ENCODE peak calls at places on chromosomes 3 and 15, in nine cellular contexts. W is fibroblast of the aortic adventitia, D is fibroblast of mammary gland, H is cardiac muscle cell, N is upper lobe of right lung, C is AG04450, A is AG09309, M is choroid plexus epithelial cell, S is AG04449. Y is an unnamed sample.

GRCh38 chr3:188208751-188209433 is 54.9 kb downstream of the LPP start:
- DNase-seq in W (peak; percentile 63), C (peak; percentile 30), H (no peak), N (no peak), D (peak; percentile 55), M (peak; percentile 60), S (no peak), A (no peak), Y (peak; percentile 31)

GRCh38 chr3:193190387-193190786 is 50.6 kb upstream of the PLAAT1 start:
- DNase-seq in A (no peak), D (peak; percentile 36), W (no peak), H (peak; percentile 36), S (no peak), M (peak; percentile 2), C (no peak), N (no peak), Y (peak; percentile 11)

GRCh38 chr15:39593071-39594055 is 12.5 kb downstream of the THBS1 start:
- DNase-seq in C (no peak), A (peak; percentile 60), W (peak; percentile 19), H (peak; percentile 26), M (no peak), N (no peak), D (peak; percentile 25), S (peak; percentile 28), Y (peak; percentile 65)

GRCh38 chr3:173553635-173554280 is 156.2 kb downstream of the NLGN1 start:
- DNase-seq in S (no peak), A (peak; percentile 23), C (peak; percentile 4), H (peak; percentile 59), N (no peak), D (peak; percentile 62), W (peak; percentile 60), M (peak; percentile 58), Y (peak; percentile 61)

GRCh38 chr15:89389841-89390603 is 55.4 kb upstream of the POLG start:
- DNase-seq in S (no peak), H (no peak), D (no peak), W (no peak), A (no peak), M (no peak), C (no peak), N (no peak), Y (no peak)

GRCh38 chr3:52236424-52236886 is 2.5 kb downstream of the TWF2 start:
- DNase-seq in C (no peak), D (no peak), N (peak; percentile 49), S (no peak), M (no peak), H (no peak), A (no peak), W (no peak), Y (no peak)

GRCh38 chr3:140091143-140091542 is 156.2 kb downstream of the CLSTN2 start:
- DNase-seq in S (no peak), A (no peak), M (peak; percentile 10), H (peak; percentile 1), D (no peak), N (no peak), C (no peak), W (no peak), Y (no peak)

GRCh38 chr3:39485547-39485946 is 18.1 kb downstream of the MOBP start:
- DNase-seq in D (no peak), N (no peak), M (no peak), H (no peak), C (no peak), A (no peak), S (no peak), W (no peak), Y (no peak)

GRCh38 chr3:125154800-125155269 is 57.7 kb downstream of the SLC12A8 start:
- DNase-seq in A (no peak), S (no peak), D (no peak), C (no peak), M (no peak), H (no peak), W (no peak), N (no peak), Y (no peak)

GRCh38 chr3:159839561-159840379 is 148.9 kb upstream of the IL12A start:
- DNase-seq in M (no peak), H (no peak), A (no peak), W (no peak), C (no peak), S (no peak), N (peak; percentile 79), D (no peak), Y (no peak)

GRCh38 chr3:127565711-127566110 is 24.8 kb downstream of the TPRA1 start:
- DNase-seq in M (no peak), D (no peak), H (no peak), S (no peak), W (no peak), N (no peak), C (no peak), A (no peak), Y (no peak)

GRCh38 chr3:126451511-126451910 is 24.2 kb downstream of the ZXDC start:
- DNase-seq in A (no peak), N (peak; percentile 38), H (no peak), M (no peak), W (no peak), S (no peak), C (no peak), D (no peak), Y (no peak)

GRCh38 chr3:82281205-82281604 is 519.8 kb upstream of the GBE1 start:
- DNase-seq in D (no peak), A (no peak), H (no peak), W (no peak), C (no peak), S (no peak), N (no peak), M (peak; percentile 41), Y (no peak)

GRCh38 chr3:150370982-150371381 is 37.1 kb upstream of the TSC22D2 start:
- DNase-seq in H (no peak), A (no peak), N (no peak), M (peak; percentile 28), C (no peak), D (no peak), S (no peak), W (peak; percentile 28), Y (no peak)

GRCh38 chr15:38691951-38692788 is 127.6 kb upstream of the RASGRP1 start:
- DNase-seq in H (no peak), S (no peak), W (no peak), N (no peak), M (peak; percentile 54), A (no peak), D (no peak), C (no peak), Y (no peak)

GRCh38 chr3:10108091-10108490 is at the start of gene FANCD2OS:
- DNase-seq in C (no peak), W (no peak), N (no peak), H (no peak), D (no peak), S (no peak), M (no peak), A (no peak), Y (no peak)

GRCh38 chr3:144104146-144104545 is 132.5 kb downstream of the DIPK2A start:
- DNase-seq in S (no peak), W (no peak), H (no peak), D (no peak), M (no peak), A (no peak), N (no peak), C (no peak), Y (no peak)

GRCh38 chr15:83108266-83109219 is 1.1 kb downstream of the TM6SF1 start:
- DNase-seq in M (peak; percentile 90), N (peak; percentile 84), C (peak; percentile 29), D (no peak), S (no peak), W (peak; percentile 23), H (peak; percentile 82), A (no peak), Y (peak; percentile 70)
- TF ChIP-seq CTCF in M (no peak), N (no peak), C (no peak), D (no peak), S (no peak), W (no peak), H (no peak), A (no peak), Y (no peak)

GRCh38 chr15:77071338-77072223 is 672 bp upstream of the TSPAN3 start:
- DNase-seq in W (peak; percentile 46), H (no peak), M (no peak), A (no peak), C (no peak), N (no peak), D (peak; percentile 48), S (no peak), Y (no peak)
- H3K4me3 ChIP-seq in W (no peak overlapping the region), H (no peak overlapping the region), M (no peak overlapping the region), A (peak overlapping the region; percentile 76), C (no peak overlapping the region), N (peak overlapping the region; percentile 81), D (no peak overlapping the region), S (peak overlapping the region; percentile 9), Y (no peak overlapping the region)

GRCh38 chr3:43505351-43505750 is 116.5 kb downstream of the ANO10 start:
- DNase-seq in N (no peak), A (peak; percentile 37), S (no peak), W (peak; percentile 34), H (no peak), C (peak; percentile 27), D (peak; percentile 77), M (peak; percentile 33), Y (peak; percentile 48)

GRCh38 chr3:43506644-43507043 is 115.2 kb downstream of the ANO10 start:
- DNase-seq in W (no peak), N (no peak), A (no peak), H (no peak), D (no peak), S (no peak), M (no peak), C (no peak), Y (no peak)

GRCh38 chr3:43499256-43499655 is 122.6 kb downstream of the ANO10 start:
- DNase-seq in H (no peak), A (no peak), C (no peak), D (no peak), S (no peak), W (no peak), N (no peak), M (no peak), Y (no peak)

GRCh38 chr3:43497905-43498365 is 123.9 kb downstream of the ANO10 start:
- DNase-seq in A (peak; percentile 3), H (peak; percentile 50), W (peak; percentile 53), D (peak; percentile 69), S (no peak), N (no peak), C (no peak), M (peak; percentile 50), Y (peak; percentile 51)

DNA sequence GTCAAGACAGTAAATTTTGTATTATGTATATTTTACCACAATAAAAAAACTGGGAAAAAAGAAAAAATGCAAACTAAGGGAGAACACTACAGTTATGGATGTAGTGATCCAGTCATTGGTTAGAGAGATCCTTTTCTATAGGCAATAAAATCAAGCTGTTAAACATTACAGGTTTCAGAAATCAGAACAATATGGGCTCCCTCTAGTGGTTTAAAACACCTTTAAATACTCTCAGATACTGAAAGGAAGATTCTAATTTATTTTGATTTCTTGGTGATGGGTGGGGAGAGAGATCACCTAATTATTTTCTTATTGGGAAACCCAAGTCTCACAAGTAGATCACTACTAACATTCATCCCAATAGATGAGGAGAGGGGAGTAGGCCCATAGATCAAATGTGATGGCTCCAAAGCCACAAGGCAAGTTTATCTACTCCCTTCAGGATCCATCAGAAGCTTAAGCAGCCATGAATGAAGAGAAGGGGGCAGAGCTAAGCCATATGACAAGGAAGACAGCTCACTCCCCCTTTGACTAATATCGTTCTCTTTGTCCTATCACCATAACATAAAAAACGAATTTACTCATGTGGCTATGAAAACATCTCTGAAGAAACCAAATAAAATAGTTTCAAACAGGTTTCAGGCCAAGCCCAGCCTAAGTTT is 118.6 kb downstream of the ANO10 start:
- DNase-seq in D (peak; percentile 56), A (peak; percentile 2), H (peak; percentile 58), S (no peak), W (peak; percentile 62), C (no peak), N (no peak), M (peak; percentile 71), Y (peak; percentile 66)
- TF ChIP-seq CTCF in D (peak; percentile 47), A (peak; percentile 36), H (peak; percentile 52), S (no peak), W (peak; percentile 41), C (peak; percentile 56), N (peak; percentile 56), M (peak; percentile 50), Y (peak; percentile 31)

GRCh38 chr15:52527196-52527897 is 1.3 kb downstream of the MYO5A start:
- DNase-seq in H (no peak), W (no peak), C (no peak), M (no peak), A (no peak), S (no peak), D (no peak), N (no peak), Y (no peak)
- H3K4me3 ChIP-seq in H (peak overlapping the region; percentile 68), W (peak overlapping the region; percentile 77), C (peak overlapping the region; percentile 77), M (no peak overlapping the region), A (peak overlapping the region; percentile 78), S (peak overlapping the region; percentile 74), D (peak overlapping the region; percentile 80), N (peak overlapping the region; percentile 68), Y (peak overlapping the region; percentile 82)

Y was measured in cardiac fibroblast.